ENCODE peak calls at places on chromosomes 7 and 10, in seven cellular contexts. S, J, X, Q, I, K and Z are unnamed samples.

GRCh38 chr10:110747609-110748464 is 103.7 kb downstream of the RBM20 start:
- DNase-seq in S (no peak), J (no peak), X (no peak), Q (no peak), I (no peak), K (no peak), Z (no peak)

GRCh38 chr10:4051011-4051407 is 266.0 kb upstream of the KLF6 start:
- DNase-seq in S (no peak), J (no peak), X (no peak), Q (no peak), I (no peak), K (peak; percentile 57), Z (no peak)

GRCh38 chr7:85178531-85179298 is 8.1 kb downstream of the SEMA3D start:
- DNase-seq in S (no peak), J (no peak), X (no peak), Q (no peak), I (no peak), K (no peak), Z (no peak)

GRCh38 chr10:122494173-122494820 is 32.9 kb downstream of the HTRA1 start:
- DNase-seq in S (no peak), J (no peak), X (no peak), Q (no peak), I (no peak), K (no peak), Z (no peak)

GRCh38 chr7:140056431-140056830 is 6.3 kb downstream of the PARP12 start:
- DNase-seq in S (no peak), J (no peak), X (no peak), Q (no peak), I (no peak), K (no peak), Z (no peak)

GRCh38 chr7:101553771-101554445 is 75.2 kb downstream of the MYL10 start:
- DNase-seq in S (no peak), J (no peak), X (no peak), Q (no peak), I (no peak), K (no peak), Z (peak; percentile 53)

GRCh38 chr7:151403764-151404163 is 6.1 kb downstream of the WDR86 start:
- DNase-seq in S (no peak), J (no peak), X (no peak), Q (peak; percentile 45), I (no peak), K (no peak), Z (no peak)

GRCh38 chr7:110442386-110442837 is 648.5 kb upstream of the LRRN3 start:
- DNase-seq in S (no peak), J (no peak), X (no peak), Q (no peak), I (peak; percentile 71), K (peak; percentile 6), Z (no peak)

GRCh38 chr7:106583133-106583532 is 77.8 kb downstream of the CCDC71L start:
- DNase-seq in S (no peak), J (no peak), X (no peak), Q (no peak), I (no peak), K (no peak), Z (no peak)

GRCh38 chr7:111308691-111309090 is 217.8 kb downstream of the LRRN3 start:
- DNase-seq in S (no peak), J (no peak), X (no peak), Q (no peak), I (no peak), K (no peak), Z (no peak)

GRCh38 chr10:2791774-2792443 is 275.4 kb upstream of the PFKP start:
- DNase-seq in S (no peak), J (peak; percentile 15), X (no peak), Q (no peak), I (no peak), K (no peak), Z (no peak)

GRCh38 chr7:39952378-39952777 is 2.3 kb downstream of the CDK13 start:
- DNase-seq in S (no peak), J (no peak), X (no peak), Q (no peak), I (no peak), K (no peak), Z (no peak)

GRCh38 chr10:28910960-28911359 is 233.6 kb downstream of the BAMBI start:
- DNase-seq in S (no peak), J (no peak), X (no peak), Q (no peak), I (no peak), K (no peak), Z (no peak)

GRCh38 chr7:44891791-44892190 is 6.5 kb upstream of the PURB start:
- DNase-seq in S (no peak), J (no peak), X (no peak), Q (no peak), I (no peak), K (no peak), Z (no peak)

GRCh38 chr7:23347007-23347681 is 48.0 kb downstream of the MALSU1 start:
- DNase-seq in S (no peak), J (no peak), X (no peak), Q (no peak), I (no peak), K (no peak), Z (no peak)

GRCh38 chr7:128404826-128405344 is 4.9 kb downstream of the IMPDH1 start:
- DNase-seq in S (no peak), J (no peak), X (no peak), Q (no peak), I (no peak), K (no peak), Z (peak; percentile 74)

GRCh38 chr7:36784991-36785940 is 61.0 kb upstream of the AOAH start:
- DNase-seq in S (peak; percentile 59), J (peak; percentile 6), X (peak; percentile 30), Q (peak; percentile 84), I (no peak), K (peak; percentile 51), Z (no peak)

GRCh38 chr10:110078317-110078716 is 70.5 kb downstream of the ADD3 start:
- DNase-seq in S (no peak), J (no peak), X (no peak), Q (no peak), I (no peak), K (no peak), Z (no peak)

GRCh38 chr7:207418-208127 is 15.2 kb downstream of the FAM20C start:
- DNase-seq in S (no peak), J (no peak), X (no peak), Q (no peak), I (no peak), K (no peak), Z (no peak)
- TF ChIP-seq CTCF in S (no peak), J (no peak), X (no peak), Q (no peak), I (no peak), K (no peak), Z (peak; percentile 64)

GRCh38 chr7:66899552-66900280 is 21.3 kb upstream of the TMEM248 start:
- DNase-seq in S (no peak), J (no peak), X (no peak), Q (no peak), I (no peak), K (no peak), Z (no peak)

GRCh38 chr7:66896441-66896840 is 24.6 kb upstream of the TMEM248 start:
- DNase-seq in S (no peak), J (no peak), X (no peak), Q (no peak), I (no peak), K (no peak), Z (no peak)

GRCh38 chr7:66894463-66895080 is 26.5 kb upstream of the TMEM248 start:
- DNase-seq in S (no peak), J (no peak), X (no peak), Q (no peak), I (peak; percentile 44), K (no peak), Z (no peak)
- TF ChIP-seq CTCF in S (peak; percentile 12), J (peak; percentile 30), X (peak; percentile 42), Q (no peak), I (peak; percentile 30), K (no peak), Z (peak; percentile 33)

DNA sequence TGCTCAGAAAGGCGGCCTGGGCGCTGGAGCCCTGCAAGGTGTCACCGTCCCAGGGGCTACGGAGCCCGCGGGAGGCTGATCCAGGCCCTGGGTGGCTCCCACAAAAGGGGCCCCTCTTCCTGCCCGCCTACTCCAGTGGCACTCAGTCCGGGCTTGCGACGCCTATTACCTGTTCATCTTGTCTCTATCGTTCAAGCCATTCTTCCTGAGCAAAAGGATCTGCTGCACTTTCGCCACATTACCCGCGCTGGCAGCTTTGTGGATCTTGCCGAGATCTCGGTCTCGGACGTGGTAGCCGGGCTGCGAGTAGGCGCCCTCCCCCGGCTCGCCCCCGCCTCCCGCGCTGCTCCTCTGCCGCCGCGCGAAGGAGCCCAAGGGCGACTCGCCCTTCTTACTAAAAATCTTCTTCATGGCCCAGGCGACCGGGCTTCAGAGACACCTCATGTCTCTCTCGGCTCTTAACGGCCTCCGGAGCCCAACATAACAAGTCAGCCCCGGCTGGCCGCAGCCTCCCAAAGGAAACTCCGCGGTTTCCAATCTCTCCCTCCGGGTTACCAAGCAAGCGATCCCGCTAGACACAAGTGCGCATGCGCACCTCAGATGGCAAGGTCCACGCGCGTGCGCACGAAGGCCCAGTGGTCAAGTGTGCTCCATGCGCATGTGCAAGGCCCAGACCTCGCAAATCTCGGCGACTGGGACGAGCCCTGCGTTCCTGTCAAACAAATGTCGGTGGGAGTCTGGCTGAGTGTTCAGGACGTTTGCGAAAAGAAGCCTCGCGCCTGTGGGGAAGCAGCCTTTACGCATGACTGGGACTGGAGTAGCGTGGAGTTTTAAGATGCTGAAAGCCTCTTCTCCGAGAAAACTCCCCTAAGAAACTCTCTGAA is at the start of gene ANKRD26:
- DNase-seq in S (peak; percentile 97), J (peak; percentile 95), X (peak; percentile 98), Q (peak; percentile 99), I (peak; percentile 99), K (peak; percentile 97), Z (peak; percentile 98)
- TF ChIP-seq CTCF in S (peak; percentile 14), J (peak; percentile 21), X (no peak), Q (no peak), I (no peak), K (no peak), Z (peak; percentile 40)

DNA sequence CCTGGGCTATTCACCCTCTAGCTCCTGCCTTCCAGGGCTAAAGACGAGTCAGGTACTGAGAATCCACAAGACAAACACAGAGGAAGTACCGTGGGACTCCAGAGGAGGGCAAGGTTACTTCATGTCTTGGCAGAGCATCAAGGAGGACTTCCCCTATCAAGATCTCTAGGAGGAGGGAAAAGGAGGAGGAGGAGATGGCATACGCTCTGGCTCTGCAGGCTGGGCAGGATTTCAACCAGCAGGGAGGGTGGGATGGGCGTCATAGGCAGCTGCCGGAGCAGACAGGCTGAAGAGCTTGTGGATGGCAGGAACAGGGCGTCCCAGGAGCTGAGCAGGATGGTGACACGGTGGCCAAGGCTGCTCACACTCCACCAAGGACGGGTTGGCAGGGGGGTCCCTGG is 21.3 kb downstream of the MDH2 start:
- DNase-seq in S (peak; percentile 53), J (no peak), X (peak; percentile 74), Q (no peak), I (peak; percentile 57), K (peak; percentile 38), Z (no peak)
- TF ChIP-seq CTCF in S (no peak), J (no peak), X (no peak), Q (no peak), I (no peak), K (no peak), Z (peak; percentile 56)